ENCODE peak calls at places on chromosome 13, in eight cellular contexts. One of them, this sample, is unnamed.

GRCh38 chr13:63438951-63439350 is 2023.3 kb upstream of the PCDH20 start:
- DNase-seq in CD8-positive, alpha-beta memory T cell: no peak
- DNase-seq in uterus: no peak
- DNase-seq in GM23248: no peak
- DNase-seq in adipocyte: no peak
- DNase-seq in PC-3: no peak
- DNase-seq in GM12865: no peak
- DNase-seq in lower lobe of right lung: no peak
- DNase-seq in this sample: no peak

GRCh38 chr13:100666124-100666523 is 8.5 kb downstream of the TMTC4 start:
- DNase-seq in CD8-positive, alpha-beta memory T cell: no peak
- DNase-seq in uterus: no peak
- DNase-seq in GM23248: no peak
- DNase-seq in adipocyte: peak
- DNase-seq in PC-3: no peak
- DNase-seq in GM12865: no peak
- DNase-seq in lower lobe of right lung: no peak
- DNase-seq in this sample: no peak

GRCh38 chr13:39451860-39452301 is 151.1 kb downstream of the LHFPL6 start:
- DNase-seq in CD8-positive, alpha-beta memory T cell: no peak
- DNase-seq in uterus: peak
- DNase-seq in GM23248: no peak
- DNase-seq in adipocyte: peak
- DNase-seq in PC-3: no peak
- DNase-seq in GM12865: peak
- DNase-seq in lower lobe of right lung: no peak
- DNase-seq in this sample: no peak

GRCh38 chr13:58144616-58145015 is 513.1 kb downstream of the PCDH17 start:
- DNase-seq in CD8-positive, alpha-beta memory T cell: no peak
- DNase-seq in uterus: no peak
- DNase-seq in GM23248: no peak
- DNase-seq in adipocyte: no peak
- DNase-seq in PC-3: no peak
- DNase-seq in GM12865: no peak
- DNase-seq in lower lobe of right lung: no peak
- DNase-seq in this sample: no peak

GRCh38 chr13:114010401-114011101 is 36.7 kb upstream of the C13orf46 start:
- DNase-seq in CD8-positive, alpha-beta memory T cell: no peak
- DNase-seq in uterus: no peak
- DNase-seq in GM23248: no peak
- DNase-seq in adipocyte: no peak
- DNase-seq in PC-3: no peak
- DNase-seq in GM12865: no peak
- DNase-seq in lower lobe of right lung: peak
- DNase-seq in this sample: no peak

GRCh38 chr13:98480915-98481510 is 95.9 kb downstream of the STK24 start:
- DNase-seq in CD8-positive, alpha-beta memory T cell: no peak
- DNase-seq in uterus: no peak
- DNase-seq in GM23248: no peak
- DNase-seq in adipocyte: peak
- DNase-seq in PC-3: no peak
- DNase-seq in GM12865: peak
- DNase-seq in lower lobe of right lung: no peak
- DNase-seq in this sample: no peak

GRCh38 chr13:72565893-72566292 is 161.5 kb downstream of the MZT1 start:
- DNase-seq in CD8-positive, alpha-beta memory T cell: no peak
- DNase-seq in uterus: no peak
- DNase-seq in GM23248: peak
- DNase-seq in adipocyte: peak
- DNase-seq in PC-3: peak
- DNase-seq in GM12865: peak
- DNase-seq in lower lobe of right lung: no peak
- DNase-seq in this sample: peak

GRCh38 chr13:45333973-45334922 is 6.7 kb downstream of the TPT1 start:
- DNase-seq in CD8-positive, alpha-beta memory T cell: peak
- DNase-seq in uterus: no peak
- DNase-seq in GM23248: peak
- DNase-seq in adipocyte: no peak
- DNase-seq in PC-3: peak
- DNase-seq in GM12865: no peak
- DNase-seq in lower lobe of right lung: no peak
- DNase-seq in this sample: no peak

GRCh38 chr13:98252931-98253470 is 75.9 kb upstream of the RNF113B start:
- DNase-seq in CD8-positive, alpha-beta memory T cell: no peak
- DNase-seq in uterus: no peak
- DNase-seq in GM23248: peak
- DNase-seq in adipocyte: peak
- DNase-seq in PC-3: no peak
- DNase-seq in GM12865: no peak
- DNase-seq in lower lobe of right lung: no peak
- DNase-seq in this sample: peak

GRCh38 chr13:43127103-43127817 is 103.9 kb downstream of the DNAJC15 start:
- DNase-seq in CD8-positive, alpha-beta memory T cell: no peak
- DNase-seq in uterus: no peak
- DNase-seq in GM23248: no peak
- DNase-seq in adipocyte: no peak
- DNase-seq in PC-3: no peak
- DNase-seq in GM12865: no peak
- DNase-seq in lower lobe of right lung: no peak
- DNase-seq in this sample: no peak

GRCh38 chr13:101139076-101139475 is 277.2 kb downstream of the NALCN start:
- DNase-seq in CD8-positive, alpha-beta memory T cell: no peak
- DNase-seq in uterus: no peak
- DNase-seq in GM23248: peak
- DNase-seq in adipocyte: peak
- DNase-seq in PC-3: no peak
- DNase-seq in GM12865: no peak
- DNase-seq in lower lobe of right lung: no peak
- DNase-seq in this sample: no peak

GRCh38 chr13:99374994-99375805 is 68.0 kb upstream of the GPR183 start:
- DNase-seq in CD8-positive, alpha-beta memory T cell: peak
- DNase-seq in uterus: no peak
- DNase-seq in GM23248: no peak
- DNase-seq in adipocyte: no peak
- DNase-seq in PC-3: no peak
- DNase-seq in GM12865: peak
- DNase-seq in lower lobe of right lung: peak
- DNase-seq in this sample: no peak

GRCh38 chr13:114063545-114064515 is 68.6 kb downstream of the RASA3 start:
- DNase-seq in CD8-positive, alpha-beta memory T cell: no peak
- DNase-seq in uterus: peak
- DNase-seq in GM23248: peak
- DNase-seq in adipocyte: peak
- DNase-seq in PC-3: peak
- DNase-seq in GM12865: peak
- DNase-seq in lower lobe of right lung: peak
- DNase-seq in this sample: peak

GRCh38 chr13:44306401-44307192 is 67.0 kb upstream of the SERP2 start:
- DNase-seq in CD8-positive, alpha-beta memory T cell: no peak
- DNase-seq in uterus: peak
- DNase-seq in GM23248: peak
- DNase-seq in adipocyte: peak
- DNase-seq in PC-3: peak
- DNase-seq in GM12865: no peak
- DNase-seq in lower lobe of right lung: no peak
- DNase-seq in this sample: peak

GRCh38 chr13:48492123-48493075 is 40.5 kb downstream of the RCBTB2 start:
- DNase-seq in CD8-positive, alpha-beta memory T cell: peak
- DNase-seq in uterus: peak
- DNase-seq in GM23248: peak
- DNase-seq in adipocyte: no peak
- DNase-seq in PC-3: no peak
- DNase-seq in GM12865: peak
- DNase-seq in lower lobe of right lung: peak
- DNase-seq in this sample: peak

DNA sequence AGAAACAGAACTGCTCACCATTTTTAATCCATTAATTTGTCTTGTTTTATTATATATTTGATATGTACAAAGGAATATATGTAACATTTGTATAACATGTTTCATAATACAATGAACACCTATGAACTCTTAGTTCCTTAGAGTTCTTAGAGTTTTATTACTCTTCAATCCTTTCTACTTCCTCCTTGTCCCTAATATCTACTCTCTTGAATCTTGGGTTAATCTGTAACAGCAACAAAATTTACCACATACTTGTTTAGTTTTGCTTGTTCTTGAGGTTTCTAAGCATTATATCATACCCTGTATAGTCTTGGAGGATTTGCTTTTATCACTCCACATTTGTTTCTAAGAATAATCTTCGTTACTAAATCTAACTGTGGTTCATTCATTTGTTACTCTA is 151.4 kb downstream of the PDS5B start:
- DNase-seq in CD8-positive, alpha-beta memory T cell: no peak
- DNase-seq in uterus: no peak
- DNase-seq in GM23248: peak
- DNase-seq in adipocyte: no peak
- DNase-seq in PC-3: no peak
- DNase-seq in GM12865: no peak
- DNase-seq in lower lobe of right lung: no peak
- DNase-seq in this sample: no peak
- H3K4me3 ChIP-seq in CD8-positive, alpha-beta memory T cell: peak
- H3K4me3 ChIP-seq in uterus: peak
- H3K4me3 ChIP-seq in GM23248: peak
- H3K4me3 ChIP-seq in adipocyte: peak
- H3K4me3 ChIP-seq in PC-3: no peak
- H3K4me3 ChIP-seq in GM12865: peak
- H3K4me3 ChIP-seq in lower lobe of right lung: peak
- H3K4me3 ChIP-seq in this sample: no peak

GRCh38 chr13:50072676-50073075 is 57.4 kb downstream of the KCNRG start:
- DNase-seq in CD8-positive, alpha-beta memory T cell: no peak
- DNase-seq in uterus: no peak
- DNase-seq in GM23248: no peak
- DNase-seq in adipocyte: no peak
- DNase-seq in PC-3: no peak
- DNase-seq in GM12865: no peak
- DNase-seq in lower lobe of right lung: no peak
- DNase-seq in this sample: no peak

GRCh38 chr13:50068508-50068907 is 53.3 kb downstream of the KCNRG start:
- DNase-seq in CD8-positive, alpha-beta memory T cell: no peak
- DNase-seq in uterus: no peak
- DNase-seq in GM23248: no peak
- DNase-seq in adipocyte: peak
- DNase-seq in PC-3: no peak
- DNase-seq in GM12865: no peak
- DNase-seq in lower lobe of right lung: no peak
- DNase-seq in this sample: no peak

GRCh38 chr13:50073340-50073739 is 58.1 kb downstream of the KCNRG start:
- DNase-seq in CD8-positive, alpha-beta memory T cell: no peak
- DNase-seq in uterus: no peak
- DNase-seq in GM23248: no peak
- DNase-seq in adipocyte: no peak
- DNase-seq in PC-3: no peak
- DNase-seq in GM12865: no peak
- DNase-seq in lower lobe of right lung: no peak
- DNase-seq in this sample: no peak

GRCh38 chr13:50069255-50069654 is 54.0 kb downstream of the KCNRG start:
- DNase-seq in CD8-positive, alpha-beta memory T cell: no peak
- DNase-seq in uterus: no peak
- DNase-seq in GM23248: peak
- DNase-seq in adipocyte: peak
- DNase-seq in PC-3: no peak
- DNase-seq in GM12865: no peak
- DNase-seq in lower lobe of right lung: no peak
- DNase-seq in this sample: no peak

GRCh38 chr13:50071399-50071798 is 56.2 kb downstream of the KCNRG start:
- DNase-seq in CD8-positive, alpha-beta memory T cell: no peak
- DNase-seq in uterus: no peak
- DNase-seq in GM23248: no peak
- DNase-seq in adipocyte: no peak
- DNase-seq in PC-3: no peak
- DNase-seq in GM12865: no peak
- DNase-seq in lower lobe of right lung: no peak
- DNase-seq in this sample: no peak
- H3K4me3 ChIP-seq in CD8-positive, alpha-beta memory T cell: no peak
- H3K4me3 ChIP-seq in uterus: no peak
- H3K4me3 ChIP-seq in GM23248: peak
- H3K4me3 ChIP-seq in adipocyte: peak
- H3K4me3 ChIP-seq in PC-3: no peak
- H3K4me3 ChIP-seq in GM12865: no peak
- H3K4me3 ChIP-seq in lower lobe of right lung: no peak
- H3K4me3 ChIP-seq in this sample: no peak

GRCh38 chr13:52374873-52375411 is 31.0 kb downstream of the THSD1 start:
- DNase-seq in CD8-positive, alpha-beta memory T cell: no peak
- DNase-seq in uterus: no peak
- DNase-seq in GM23248: no peak
- DNase-seq in adipocyte: no peak
- DNase-seq in PC-3: no peak
- DNase-seq in GM12865: no peak
- DNase-seq in lower lobe of right lung: no peak
- DNase-seq in this sample: no peak

GRCh38 chr13:52377898-52378297 is 28.1 kb downstream of the THSD1 start:
- DNase-seq in CD8-positive, alpha-beta memory T cell: no peak
- DNase-seq in uterus: no peak
- DNase-seq in GM23248: no peak
- DNase-seq in adipocyte: no peak
- DNase-seq in PC-3: no peak
- DNase-seq in GM12865: no peak
- DNase-seq in lower lobe of right lung: no peak
- DNase-seq in this sample: no peak

GRCh38 chr13:52383362-52383761 is 22.6 kb downstream of the THSD1 start:
- DNase-seq in CD8-positive, alpha-beta memory T cell: no peak
- DNase-seq in uterus: no peak
- DNase-seq in GM23248: no peak
- DNase-seq in adipocyte: no peak
- DNase-seq in PC-3: no peak
- DNase-seq in GM12865: no peak
- DNase-seq in lower lobe of right lung: no peak
- DNase-seq in this sample: no peak

GRCh38 chr13:52374389-52374788 is 31.6 kb downstream of the THSD1 start:
- DNase-seq in CD8-positive, alpha-beta memory T cell: no peak
- DNase-seq in uterus: no peak
- DNase-seq in GM23248: no peak
- DNase-seq in adipocyte: no peak
- DNase-seq in PC-3: no peak
- DNase-seq in GM12865: no peak
- DNase-seq in lower lobe of right lung: no peak
- DNase-seq in this sample: no peak

DNA sequence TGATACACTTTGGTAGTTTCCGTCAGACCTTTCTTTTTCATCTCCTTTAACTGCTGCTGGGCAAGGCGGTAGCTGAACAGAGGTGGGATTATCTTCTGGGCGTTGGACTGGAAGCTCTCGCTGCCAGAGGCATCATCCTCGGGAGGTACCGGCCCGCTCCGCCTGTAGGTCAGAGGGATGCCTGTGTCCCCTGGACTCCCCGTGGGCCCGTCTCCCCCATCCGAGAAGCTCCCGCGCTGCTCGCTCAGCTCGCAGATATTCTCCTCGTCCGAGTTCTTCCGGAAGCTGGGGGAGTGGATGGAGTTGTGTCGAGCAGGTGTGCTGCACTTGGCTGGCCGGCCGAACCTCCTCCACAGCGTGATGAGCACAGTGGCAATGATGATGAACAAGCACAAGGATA is 27.7 kb downstream of the THSD1 start:
- DNase-seq in CD8-positive, alpha-beta memory T cell: no peak
- DNase-seq in uterus: no peak
- DNase-seq in GM23248: no peak
- DNase-seq in adipocyte: no peak
- DNase-seq in PC-3: no peak
- DNase-seq in GM12865: no peak
- DNase-seq in lower lobe of right lung: no peak
- DNase-seq in this sample: no peak
- H3K4me3 ChIP-seq in CD8-positive, alpha-beta memory T cell: no peak
- H3K4me3 ChIP-seq in uterus: no peak
- H3K4me3 ChIP-seq in GM23248: no peak
- H3K4me3 ChIP-seq in adipocyte: no peak
- H3K4me3 ChIP-seq in PC-3: no peak
- H3K4me3 ChIP-seq in GM12865: no peak
- H3K4me3 ChIP-seq in lower lobe of right lung: no peak
- H3K4me3 ChIP-seq in this sample: no peak

GRCh38 chr13:74289130-74289529 is 154.9 kb upstream of the KLF12 start:
- DNase-seq in CD8-positive, alpha-beta memory T cell: no peak
- DNase-seq in uterus: no peak
- DNase-seq in GM23248: no peak
- DNase-seq in adipocyte: no peak
- DNase-seq in PC-3: no peak
- DNase-seq in GM12865: no peak
- DNase-seq in lower lobe of right lung: no peak
- DNase-seq in this sample: peak
- H3K4me3 ChIP-seq in CD8-positive, alpha-beta memory T cell: no peak
- H3K4me3 ChIP-seq in uterus: no peak
- H3K4me3 ChIP-seq in GM23248: no peak
- H3K4me3 ChIP-seq in adipocyte: no peak
- H3K4me3 ChIP-seq in PC-3: no peak
- H3K4me3 ChIP-seq in GM12865: no peak
- H3K4me3 ChIP-seq in lower lobe of right lung: no peak
- H3K4me3 ChIP-seq in this sample: no peak